ENCODE peak calls at places on chromosomes 1 and 21, in five cellular contexts. S is GM23338; Y is RWPE2; Z is activated T-cell treated with anti-CD3 and anti-CD28 coated beads, Interleukin-2, amount 50 U/mL, for 4 hours; L is A549. P is an unnamed sample.

GRCh38 chr1:71490432-71490831 is 409.6 kb upstream of the ZRANB2 start:
- ATAC-seq in S (no peak), Y (peak; percentile 62), Z (no peak), L (no peak), P (no peak)

GRCh38 chr1:199124351-199124750 is 485.5 kb downstream of the PTPRC start:
- ATAC-seq in S (no peak), Y (no peak), Z (no peak), L (no peak), P (no peak)

GRCh38 chr1:225835752-225836151 is 25.8 kb downstream of the EPHX1 start:
- ATAC-seq in S (no peak), Y (no peak), Z (no peak), L (no peak), P (no peak)

GRCh38 chr1:151984313-151984956 is 9.2 kb downstream of the S100A10 start:
- ATAC-seq in S (no peak), Y (no peak), Z (peak; percentile 92), L (no peak), P (peak; percentile 92)

GRCh38 chr1:61210435-61211012 is 128.2 kb downstream of the NFIA start:
- ATAC-seq in S (peak; percentile 29), Y (no peak), Z (no peak), L (no peak), P (no peak)

GRCh38 chr21:17461014-17461413 is 51.8 kb upstream of the CXADR start:
- ATAC-seq in S (no peak), Y (peak; percentile 84), Z (no peak), L (peak; percentile 82), P (no peak)

GRCh38 chr1:213947200-213947775 is 40.5 kb upstream of the PROX1 start:
- ATAC-seq in S (no peak), Y (no peak), Z (no peak), L (no peak), P (no peak)

GRCh38 chr1:30199563-30199962 is 523.8 kb downstream of the MATN1 start:
- ATAC-seq in S (no peak), Y (no peak), Z (no peak), L (no peak), P (no peak)

GRCh38 chr1:91937613-91938012 is 11.6 kb upstream of the BRDT start:
- ATAC-seq in S (no peak), Y (no peak), Z (no peak), L (no peak), P (no peak)

GRCh38 chr1:236522937-236523703 is 662 bp upstream of the LGALS8 start:
- ATAC-seq in S (peak; percentile 66), Y (peak; percentile 47), Z (no peak), L (peak; percentile 49), P (no peak)

GRCh38 chr1:41353744-41354143 is 7.5 kb upstream of the FOXO6 start:
- ATAC-seq in S (peak; percentile 20), Y (no peak), Z (no peak), L (no peak), P (peak; percentile 54)

GRCh38 chr1:203447147-203447546 is 28.5 kb upstream of the PRELP start:
- ATAC-seq in S (no peak), Y (no peak), Z (no peak), L (no peak), P (no peak)

GRCh38 chr1:36351222-36351977 is 28.0 kb upstream of the EVA1B start:
- ATAC-seq in S (no peak), Y (peak; percentile 77), Z (peak; percentile 24), L (peak; percentile 83), P (peak; percentile 16)

GRCh38 chr21:38303300-38303699 is 46.5 kb downstream of the KCNJ15 start:
- ATAC-seq in S (no peak), Y (peak; percentile 98), Z (no peak), L (peak; percentile 88), P (no peak)

GRCh38 chr21:44873356-44874239 is at the start of gene PTTG1IP:
- ATAC-seq in S (peak; percentile 80), Y (peak; percentile 55), Z (peak; percentile 81), L (peak; percentile 73), P (peak; percentile 76)

GRCh38 chr1:157834430-157834829 is 7.2 kb downstream of the CD5L start:
- ATAC-seq in S (no peak), Y (no peak), Z (no peak), L (no peak), P (no peak)

GRCh38 chr1:216832192-216832591 is 109.0 kb upstream of the ESRRG start:
- ATAC-seq in S (no peak), Y (no peak), Z (no peak), L (no peak), P (no peak)

GRCh38 chr1:106038260-106038659 is 1018.2 kb upstream of the PRMT6 start:
- ATAC-seq in S (no peak), Y (no peak), Z (no peak), L (no peak), P (no peak)

GRCh38 chr1:112614460-112615065 is 4.4 kb downstream of the ST7L start:
- ATAC-seq in S (peak; percentile 9), Y (no peak), Z (no peak), L (no peak), P (no peak)

GRCh38 chr1:248696261-248696660 is 6.3 kb downstream of the OR14I1 start:
- ATAC-seq in S (no peak), Y (no peak), Z (no peak), L (peak; percentile 82), P (peak; percentile 28)

GRCh38 chr21:15421947-15422346 is 307.8 kb upstream of the USP25 start:
- ATAC-seq in S (no peak), Y (peak; percentile 74), Z (peak; percentile 36), L (no peak), P (peak; percentile 71)

GRCh38 chr1:87584603-87585002 is 255.9 kb downstream of the LMO4 start:
- ATAC-seq in S (no peak), Y (no peak), Z (no peak), L (no peak), P (no peak)

GRCh38 chr1:208107415-208107814 is 136.8 kb downstream of the PLXNA2 start:
- ATAC-seq in S (no peak), Y (no peak), Z (no peak), L (no peak), P (no peak)

GRCh38 chr1:61605607-61606321 is 119.2 kb downstream of the TM2D1 start:
- ATAC-seq in S (no peak), Y (peak; percentile 86), Z (no peak), L (no peak), P (no peak)

GRCh38 chr1:24949331-24949881 is 19.3 kb upstream of the RUNX3 start:
- ATAC-seq in S (no peak), Y (peak; percentile 86), Z (no peak), L (no peak), P (no peak)

GRCh38 chr1:26500488-26501175 is 28.4 kb downstream of the HMGN2 start:
- ATAC-seq in S (peak; percentile 72), Y (peak; percentile 80), Z (peak; percentile 83), L (peak; percentile 91), P (peak; percentile 81)

GRCh38 chr1:248818505-248819374 is 7.0 kb downstream of the SH3BP5L start:
- ATAC-seq in S (no peak), Y (no peak), Z (peak; percentile 20), L (no peak), P (peak; percentile 42)

GRCh38 chr1:167486090-167486824 is 32.1 kb downstream of the CD247 start:
- ATAC-seq in S (no peak), Y (no peak), Z (no peak), L (no peak), P (peak; percentile 17)

GRCh38 chr1:236947794-236948193 is 56.4 kb downstream of the MT1HL1 start:
- ATAC-seq in S (no peak), Y (no peak), Z (no peak), L (no peak), P (no peak)

GRCh38 chr1:28035420-28035819 is 53.0 kb downstream of the EYA3 start:
- ATAC-seq in S (no peak), Y (no peak), Z (no peak), L (no peak), P (no peak)

GRCh38 chr1:204104331-204105222 is 31.7 kb downstream of the SOX13 start:
- ATAC-seq in S (no peak), Y (peak; percentile 83), Z (peak; percentile 61), L (peak; percentile 66), P (peak; percentile 51)

GRCh38 chr1:232589111-232589808 is 40.7 kb downstream of the SIPA1L2 start:
- ATAC-seq in S (no peak), Y (no peak), Z (no peak), L (no peak), P (no peak)

GRCh38 chr1:201593200-201593828 is 54.4 kb downstream of the NAV1 start:
- ATAC-seq in S (no peak), Y (peak; percentile 71), Z (no peak), L (peak; percentile 66), P (no peak)

GRCh38 chr1:213773975-213774374 is 213.8 kb upstream of the PROX1 start:
- ATAC-seq in S (no peak), Y (no peak), Z (no peak), L (no peak), P (no peak)

GRCh38 chr1:85654066-85654782 is 54.0 kb downstream of the ZNHIT6 start:
- ATAC-seq in S (no peak), Y (peak; percentile 79), Z (no peak), L (peak; percentile 50), P (peak; percentile 55)

GRCh38 chr1:208357663-208358507 is 113.7 kb upstream of the PLXNA2 start:
- ATAC-seq in S (no peak), Y (no peak), Z (no peak), L (no peak), P (no peak)

GRCh38 chr1:93607814-93608187 is 73.8 kb downstream of the BCAR3 start:
- ATAC-seq in S (no peak), Y (peak; percentile 20), Z (peak; percentile 93), L (peak; percentile 14), P (peak; percentile 94)

P was measured in activated T-helper 17 cell treated with anti-CD3 and anti-CD28 coated beads, Interleukin-2, amount 50 U/mL, for 72 hours.